ENCODE peak calls at places on chromosomes 4 and X, in eight cellular contexts. V is amygdala; U is activated CD4-positive, alpha-beta memory T cell treated with anti-CD3 and anti-CD28 coated beads, Interleukin-2, amount 10 ng/mL, durations not matched to agents 7 days and 5 days; K is astrocyte of the spinal cord; E is IMR-90; F is midbrain; X is mammary epithelial cell; H is HTR-8/SVneo. R is an unnamed sample.

GRCh38 chr4:136036744-136037143 is 1495.5 kb downstream of the PCDH18 start:
- DNase-seq in U (no peak), F (no peak), H (peak), V (no peak), E (peak), K (peak), X (peak), R (peak)

GRCh38 chrX:153830632-153831434 is 489 bp upstream of the PDZD4 start:
- DNase-seq in F (no peak), E (no peak), U (no peak), H (no peak), X (no peak), K (no peak), V (no peak), R (no peak)

GRCh38 chr4:30380404-30380998 is 339.7 kb upstream of the PCDH7 start:
- DNase-seq in V (no peak), H (peak), X (peak), K (peak), F (peak), E (peak), U (no peak), R (peak)

GRCh38 chr4:137909910-137910309 is 332.2 kb downstream of the SLC7A11 start:
- DNase-seq in U (no peak), K (no peak), F (no peak), V (no peak), H (no peak), E (no peak), X (no peak), R (no peak)

GRCh38 chr4:141565379-141566089 is 70.8 kb upstream of the IL15 start:
- DNase-seq in E (peak), H (no peak), V (no peak), F (no peak), K (no peak), U (no peak), X (no peak), R (peak)

GRCh38 chrX:133681897-133682296 is 266.6 kb upstream of the GPC4 start:
- DNase-seq in F (no peak), X (no peak), H (no peak), E (no peak), K (no peak), V (no peak), U (no peak), R (no peak)

GRCh38 chrX:100928660-100929613 is at the start of gene XKRX:
- DNase-seq in X (peak), U (peak), K (peak), H (no peak), E (no peak), V (no peak), F (no peak), R (peak)

GRCh38 chrX:24396236-24396929 is 35.9 kb downstream of the SUPT20HL1 start:
- DNase-seq in F (no peak), H (no peak), K (peak), U (no peak), E (peak), X (peak), V (no peak), R (no peak)

GRCh38 chr4:89329280-89329679 is 21.7 kb upstream of the GPRIN3 start:
- DNase-seq in H (no peak), E (no peak), V (no peak), X (no peak), U (no peak), K (no peak), F (no peak), R (no peak)

GRCh38 chrX:134721766-134722532 is 63.7 kb upstream of the PLAC1 start:
- DNase-seq in H (no peak), E (no peak), F (no peak), K (no peak), V (no peak), U (no peak), X (no peak), R (no peak)

GRCh38 chr4:174120446-174121142 is 162.9 kb downstream of the FBXO8 start:
- DNase-seq in U (no peak), F (peak), H (peak), V (peak), E (peak), X (peak), K (peak), R (peak)

GRCh38 chrX:107450823-107451509 is 1.5 kb downstream of the FRMPD3 start:
- DNase-seq in K (no peak), F (no peak), H (no peak), V (no peak), E (no peak), X (no peak), U (no peak), R (peak)

GRCh38 chr4:165079476-165079875 is 25.8 kb downstream of the TRIM75 start:
- DNase-seq in U (no peak), X (peak), E (peak), F (no peak), V (no peak), K (peak), H (no peak), R (peak)

GRCh38 chrX:45322382-45322781 is 121.7 kb upstream of the DIPK2B start:
- DNase-seq in V (no peak), K (peak), F (peak), E (peak), X (peak), H (peak), U (no peak), R (peak)

GRCh38 chrX:153707406-153707805 is 16.8 kb downstream of the BCAP31 start:
- DNase-seq in F (no peak), H (no peak), X (no peak), V (no peak), K (no peak), U (no peak), E (no peak), R (no peak)

GRCh38 chrX:154750301-154751120 is at the start of gene GAB3:
- DNase-seq in V (no peak), U (peak), H (no peak), X (no peak), K (peak), E (peak), F (no peak), R (peak)

GRCh38 chrX:25337841-25338240 is 322.1 kb upstream of the ARX start:
- DNase-seq in K (no peak), H (no peak), F (no peak), E (no peak), U (no peak), V (no peak), X (no peak), R (no peak)

GRCh38 chr4:122625156-122625555 is 4.3 kb upstream of the IL21 start:
- DNase-seq in V (no peak), H (no peak), E (peak), X (no peak), F (no peak), K (no peak), U (no peak), R (no peak)

GRCh38 chrX:149950681-149951080 is 12.4 kb upstream of the EOLA2 start:
- DNase-seq in U (no peak), V (peak), X (peak), F (no peak), H (peak), E (peak), K (peak), R (peak)

GRCh38 chrX:23787745-23788118 is 4.8 kb downstream of the SAT1 start:
- DNase-seq in H (no peak), K (no peak), F (no peak), E (no peak), X (no peak), V (no peak), U (no peak), R (no peak)

GRCh38 chrX:121746105-121746504 is 698.7 kb downstream of the GLUD2 start:
- DNase-seq in K (no peak), U (no peak), F (no peak), V (no peak), X (no peak), H (no peak), E (no peak), R (no peak)

GRCh38 chr4:168558587-168558986 is 61.7 kb downstream of the PALLD start:
- DNase-seq in U (no peak), E (peak), K (peak), H (peak), V (no peak), F (no peak), X (no peak), R (peak)

GRCh38 chrX:152915541-152916241 is 17.8 kb downstream of the ZNF185 start:
- DNase-seq in V (no peak), H (peak), U (no peak), X (peak), K (peak), E (peak), F (no peak), R (peak)

GRCh38 chrX:37802028-37802427 is 22.2 kb downstream of the CYBB start:
- DNase-seq in H (no peak), K (peak), U (no peak), F (no peak), E (no peak), X (no peak), V (no peak), R (no peak)

GRCh38 chr4:18042754-18043153 is 21.2 kb upstream of the LCORL start:
- DNase-seq in E (no peak), H (no peak), V (no peak), U (no peak), X (no peak), K (no peak), F (no peak), R (no peak)

GRCh38 chrX:1398431-1399340 is 6.8 kb upstream of the SLC25A6 start:
- DNase-seq in X (no peak), K (no peak), H (no peak), U (no peak), F (no peak), V (no peak), E (peak), R (no peak)

GRCh38 chrX:132909643-132910042 is 48.8 kb downstream of the HS6ST2 start:
- DNase-seq in E (peak), V (no peak), U (no peak), F (no peak), H (no peak), X (peak), K (peak), R (no peak)

GRCh38 chrX:43655961-43656494 is at the start of gene MAOA:
- DNase-seq in F (peak), K (no peak), E (no peak), X (no peak), U (peak), V (peak), H (peak), R (peak)

GRCh38 chr4:184471872-184472539 is 2.3 kb downstream of the IRF2 start:
- DNase-seq in V (no peak), F (peak), E (peak), X (no peak), U (peak), H (peak), K (peak), R (no peak)